ENCODE peak calls at places on chromosomes 5 and 9, in four cellular contexts. V is cardiac septum, A is Calu3, J is activated T-helper 1 cell treated with Interleukin-2 at 50 U/mL for 16 hours. O is an unnamed sample.

GRCh38 chr9:124222918-124223720 is 34.6 kb upstream of the NEK6 start:
- DNase-seq in V (peak), A (peak), J (no peak), O (no peak)

GRCh38 chr9:9483175-9483574 is 1129.6 kb downstream of the PTPRD start:
- DNase-seq in V (no peak), A (no peak), J (no peak), O (no peak)

GRCh38 chr9:86637515-86637914 is 283.3 kb upstream of the TUT7 start:
- DNase-seq in V (no peak), A (peak), J (no peak), O (peak)

GRCh38 chr5:171420429-171421231 is 1.2 kb downstream of the FGF18 start:
- DNase-seq in V (peak), A (peak), J (no peak), O (no peak)

GRCh38 chr9:89466451-89467277 is 31.2 kb downstream of the SEMA4D start:
- DNase-seq in V (no peak), A (no peak), J (no peak), O (peak)

GRCh38 chr9:131111854-131112311 is 13.5 kb upstream of the NUP214 start:
- DNase-seq in V (peak), A (no peak), J (no peak), O (no peak)

GRCh38 chr9:6413365-6414263 is 615 bp downstream of the UHRF2 start:
- DNase-seq in V (peak), A (peak), J (peak), O (peak)

GRCh38 chr5:16897284-16897704 is 38.8 kb downstream of the MYO10 start:
- DNase-seq in V (no peak), A (no peak), J (no peak), O (no peak)

GRCh38 chr5:130324953-130325671 is 420.8 kb downstream of the CHSY3 start:
- DNase-seq in V (no peak), A (no peak), J (no peak), O (no peak)

GRCh38 chr5:2180456-2180855 is 297.7 kb upstream of the IRX4 start:
- DNase-seq in V (no peak), A (no peak), J (no peak), O (no peak)

GRCh38 chr5:152542741-152543140 is 137.7 kb upstream of the NMUR2 start:
- DNase-seq in V (no peak), A (peak), J (no peak), O (no peak)

GRCh38 chr9:124343533-124344290 is 71.5 kb downstream of the PSMB7 start:
- DNase-seq in V (no peak), A (no peak), J (no peak), O (no peak)

GRCh38 chr9:136626066-136626725 is 36.5 kb upstream of the EGFL7 start:
- DNase-seq in V (no peak), A (no peak), J (no peak), O (no peak)

GRCh38 chr5:1429066-1429465 is 16.2 kb downstream of the SLC6A3 start:
- DNase-seq in V (peak), A (no peak), J (no peak), O (no peak)

GRCh38 chr9:109012009-109012875 is 1.1 kb downstream of the CTNNAL1 start:
- DNase-seq in V (peak), A (peak), J (no peak), O (peak)

GRCh38 chr5:4630031-4630430 is 510.1 kb upstream of the ADAMTS16 start:
- DNase-seq in V (no peak), A (no peak), J (no peak), O (no peak)

GRCh38 chr5:149367972-149368645 is 10.3 kb downstream of the PCYOX1L start:
- DNase-seq in V (no peak), A (no peak), J (no peak), O (no peak)